ENCODE peak calls at places on chromosomes 3 and 15, in nine cellular contexts. One of them, this sample, is unnamed.

GRCh38 chr3:13325892-13326443 is 94.2 kb downstream of the NUP210 start:
- DNase-seq in WTC11: no peak
- DNase-seq in upper lobe of right lung: no peak
- DNase-seq in fibroblast of lung: no peak
- DNase-seq in astrocyte of the cerebellum: no peak
- DNase-seq in chondrocyte: no peak
- DNase-seq in sigmoid colon: no peak
- DNase-seq in CD4-positive, alpha-beta T cell: no peak
- DNase-seq in cardiac muscle cell: no peak
- DNase-seq in this sample: no peak

GRCh38 chr3:128383316-128384235 is 83.1 kb downstream of the DNAJB8 start:
- DNase-seq in WTC11: no peak
- DNase-seq in upper lobe of right lung: peak
- DNase-seq in fibroblast of lung: peak
- DNase-seq in astrocyte of the cerebellum: no peak
- DNase-seq in chondrocyte: no peak
- DNase-seq in sigmoid colon: peak
- DNase-seq in CD4-positive, alpha-beta T cell: peak
- DNase-seq in cardiac muscle cell: peak
- DNase-seq in this sample: peak

GRCh38 chr3:150613709-150614480 is 10.8 kb downstream of the SELENOT start:
- DNase-seq in WTC11: no peak
- DNase-seq in upper lobe of right lung: no peak
- DNase-seq in fibroblast of lung: no peak
- DNase-seq in astrocyte of the cerebellum: no peak
- DNase-seq in chondrocyte: no peak
- DNase-seq in sigmoid colon: no peak
- DNase-seq in CD4-positive, alpha-beta T cell: no peak
- DNase-seq in cardiac muscle cell: no peak
- DNase-seq in this sample: no peak

GRCh38 chr3:35665390-35666055 is 26.2 kb downstream of the ARPP21 start:
- DNase-seq in WTC11: no peak
- DNase-seq in upper lobe of right lung: no peak
- DNase-seq in fibroblast of lung: no peak
- DNase-seq in astrocyte of the cerebellum: no peak
- DNase-seq in chondrocyte: no peak
- DNase-seq in sigmoid colon: no peak
- DNase-seq in CD4-positive, alpha-beta T cell: no peak
- DNase-seq in cardiac muscle cell: no peak
- DNase-seq in this sample: peak

GRCh38 chr3:187062526-187063177 is 76.6 kb downstream of the RPL39L start:
- DNase-seq in WTC11: no peak
- DNase-seq in upper lobe of right lung: no peak
- DNase-seq in fibroblast of lung: peak
- DNase-seq in astrocyte of the cerebellum: peak
- DNase-seq in chondrocyte: no peak
- DNase-seq in sigmoid colon: no peak
- DNase-seq in CD4-positive, alpha-beta T cell: no peak
- DNase-seq in cardiac muscle cell: peak
- DNase-seq in this sample: peak

GRCh38 chr15:77002954-77003912 is 8.3 kb downstream of the PSTPIP1 start:
- DNase-seq in WTC11: no peak
- DNase-seq in upper lobe of right lung: peak
- DNase-seq in fibroblast of lung: no peak
- DNase-seq in astrocyte of the cerebellum: no peak
- DNase-seq in chondrocyte: peak
- DNase-seq in sigmoid colon: peak
- DNase-seq in CD4-positive, alpha-beta T cell: peak
- DNase-seq in cardiac muscle cell: no peak
- DNase-seq in this sample: no peak

GRCh38 chr15:69593981-69594966 is 141.7 kb downstream of the RPLP1 start:
- DNase-seq in WTC11: no peak
- DNase-seq in upper lobe of right lung: peak
- DNase-seq in fibroblast of lung: peak
- DNase-seq in astrocyte of the cerebellum: peak
- DNase-seq in chondrocyte: no peak
- DNase-seq in sigmoid colon: peak
- DNase-seq in CD4-positive, alpha-beta T cell: no peak
- DNase-seq in cardiac muscle cell: peak
- DNase-seq in this sample: peak

GRCh38 chr3:191136347-191136746 is 62.7 kb upstream of the OSTN start:
- DNase-seq in WTC11: no peak
- DNase-seq in upper lobe of right lung: no peak
- DNase-seq in fibroblast of lung: peak
- DNase-seq in astrocyte of the cerebellum: no peak
- DNase-seq in chondrocyte: no peak
- DNase-seq in sigmoid colon: no peak
- DNase-seq in CD4-positive, alpha-beta T cell: no peak
- DNase-seq in cardiac muscle cell: peak
- DNase-seq in this sample: peak

GRCh38 chr15:52257734-52258062 is 37.9 kb downstream of the MYO5C start:
- DNase-seq in WTC11: no peak
- DNase-seq in upper lobe of right lung: no peak
- DNase-seq in fibroblast of lung: no peak
- DNase-seq in astrocyte of the cerebellum: peak
- DNase-seq in chondrocyte: no peak
- DNase-seq in sigmoid colon: no peak
- DNase-seq in CD4-positive, alpha-beta T cell: no peak
- DNase-seq in cardiac muscle cell: peak
- DNase-seq in this sample: peak

GRCh38 chr15:43872416-43873020 is 45.7 kb downstream of the WDR76 start:
- DNase-seq in WTC11: peak
- DNase-seq in upper lobe of right lung: no peak
- DNase-seq in fibroblast of lung: peak
- DNase-seq in astrocyte of the cerebellum: peak
- DNase-seq in chondrocyte: no peak
- DNase-seq in sigmoid colon: no peak
- DNase-seq in CD4-positive, alpha-beta T cell: no peak
- DNase-seq in cardiac muscle cell: peak
- DNase-seq in this sample: peak

DNA sequence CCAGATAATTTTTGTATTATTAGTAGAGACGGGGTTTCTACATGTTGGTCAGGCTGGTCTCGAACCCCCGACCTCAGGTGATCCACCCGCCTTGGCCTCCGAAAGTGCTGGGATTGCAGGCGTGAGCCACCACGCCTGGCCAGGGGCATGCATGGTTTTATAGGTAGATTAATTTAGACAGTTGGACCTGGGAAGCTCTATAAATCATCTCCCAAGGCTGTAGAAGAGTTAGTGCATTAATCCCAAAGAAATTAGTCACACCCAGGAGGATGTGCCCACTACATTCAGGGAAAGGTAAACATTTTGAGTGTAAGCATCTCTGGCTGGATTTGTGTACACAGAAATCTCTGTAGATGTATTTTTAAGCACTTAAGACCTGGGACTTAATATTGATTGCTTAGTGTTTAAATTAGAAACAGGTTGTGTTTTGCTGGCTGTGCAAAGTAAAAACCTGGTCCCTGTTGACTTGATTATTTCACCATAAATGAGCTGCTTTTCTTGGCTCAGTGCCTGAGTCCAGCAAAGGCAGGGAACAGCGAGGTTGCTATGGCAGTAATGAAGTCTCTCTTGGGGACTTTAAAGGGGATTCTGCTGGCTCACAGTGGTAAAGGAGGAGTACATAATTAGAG is 19.2 kb downstream of the EXOSC7 start:
- DNase-seq in WTC11: no peak
- DNase-seq in upper lobe of right lung: no peak
- DNase-seq in fibroblast of lung: peak
- DNase-seq in astrocyte of the cerebellum: peak
- DNase-seq in chondrocyte: no peak
- DNase-seq in sigmoid colon: peak
- DNase-seq in CD4-positive, alpha-beta T cell: no peak
- DNase-seq in cardiac muscle cell: peak
- DNase-seq in this sample: peak
- TF ChIP-seq CTCF in WTC11: no peak
- TF ChIP-seq CTCF in upper lobe of right lung: no peak
- TF ChIP-seq CTCF in fibroblast of lung: no peak
- TF ChIP-seq CTCF in astrocyte of the cerebellum: no peak
- TF ChIP-seq CTCF in chondrocyte: no peak
- TF ChIP-seq CTCF in sigmoid colon: no peak
- TF ChIP-seq CTCF in CD4-positive, alpha-beta T cell: no peak
- TF ChIP-seq CTCF in cardiac muscle cell: no peak
- TF ChIP-seq CTCF in this sample: no peak

GRCh38 chr3:119497824-119498187 is 541 bp upstream of the TIMMDC1 start:
- DNase-seq in WTC11: no peak
- DNase-seq in upper lobe of right lung: no peak
- DNase-seq in fibroblast of lung: peak
- DNase-seq in astrocyte of the cerebellum: peak
- DNase-seq in chondrocyte: no peak
- DNase-seq in sigmoid colon: no peak
- DNase-seq in CD4-positive, alpha-beta T cell: no peak
- DNase-seq in cardiac muscle cell: peak
- DNase-seq in this sample: peak

GRCh38 chr3:119492810-119493209 is 5.5 kb upstream of the TIMMDC1 start:
- DNase-seq in WTC11: no peak
- DNase-seq in upper lobe of right lung: no peak
- DNase-seq in fibroblast of lung: no peak
- DNase-seq in astrocyte of the cerebellum: no peak
- DNase-seq in chondrocyte: no peak
- DNase-seq in sigmoid colon: no peak
- DNase-seq in CD4-positive, alpha-beta T cell: no peak
- DNase-seq in cardiac muscle cell: no peak
- DNase-seq in this sample: no peak

GRCh38 chr3:119498188-119498987 is at the start of gene TIMMDC1:
- DNase-seq in WTC11: peak
- DNase-seq in upper lobe of right lung: peak
- DNase-seq in fibroblast of lung: peak
- DNase-seq in astrocyte of the cerebellum: peak
- DNase-seq in chondrocyte: peak
- DNase-seq in sigmoid colon: peak
- DNase-seq in CD4-positive, alpha-beta T cell: peak
- DNase-seq in cardiac muscle cell: peak
- DNase-seq in this sample: peak

GRCh38 chr3:119492128-119492527 is 6.2 kb upstream of the TIMMDC1 start:
- DNase-seq in WTC11: no peak
- DNase-seq in upper lobe of right lung: no peak
- DNase-seq in fibroblast of lung: no peak
- DNase-seq in astrocyte of the cerebellum: no peak
- DNase-seq in chondrocyte: no peak
- DNase-seq in sigmoid colon: no peak
- DNase-seq in CD4-positive, alpha-beta T cell: no peak
- DNase-seq in cardiac muscle cell: no peak
- DNase-seq in this sample: peak

DNA sequence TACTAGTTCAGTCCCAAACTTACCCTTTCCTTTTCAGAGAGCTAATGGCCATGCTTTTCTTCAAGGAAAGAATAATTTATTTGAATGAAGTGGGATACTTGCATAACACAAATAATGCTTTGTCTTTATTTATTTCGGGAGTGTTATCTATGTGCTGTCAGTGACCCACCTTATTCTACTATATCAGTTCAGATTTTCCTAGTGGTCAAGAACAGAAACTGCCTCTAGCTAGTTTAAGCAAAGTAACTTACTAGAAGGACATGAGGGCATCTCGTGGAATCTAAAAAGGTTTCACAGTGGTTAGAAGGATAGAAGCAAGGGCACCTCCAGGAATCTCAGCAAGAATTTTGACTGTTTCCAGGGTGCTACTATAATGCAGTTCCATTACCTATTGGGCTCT is 3.8 kb upstream of the TIMMDC1 start:
- DNase-seq in WTC11: no peak
- DNase-seq in upper lobe of right lung: no peak
- DNase-seq in fibroblast of lung: no peak
- DNase-seq in astrocyte of the cerebellum: no peak
- DNase-seq in chondrocyte: no peak
- DNase-seq in sigmoid colon: no peak
- DNase-seq in CD4-positive, alpha-beta T cell: no peak
- DNase-seq in cardiac muscle cell: no peak
- DNase-seq in this sample: no peak
- TF ChIP-seq CTCF in WTC11: no peak
- TF ChIP-seq CTCF in upper lobe of right lung: no peak
- TF ChIP-seq CTCF in fibroblast of lung: no peak
- TF ChIP-seq CTCF in astrocyte of the cerebellum: peak
- TF ChIP-seq CTCF in chondrocyte: peak
- TF ChIP-seq CTCF in sigmoid colon: no peak
- TF ChIP-seq CTCF in CD4-positive, alpha-beta T cell: no peak
- TF ChIP-seq CTCF in cardiac muscle cell: peak
- TF ChIP-seq CTCF in this sample: peak

GRCh38 chr3:113495035-113495434 is 19.9 kb downstream of the SPICE1 start:
- DNase-seq in WTC11: no peak
- DNase-seq in upper lobe of right lung: no peak
- DNase-seq in fibroblast of lung: peak
- DNase-seq in astrocyte of the cerebellum: peak
- DNase-seq in chondrocyte: no peak
- DNase-seq in sigmoid colon: no peak
- DNase-seq in CD4-positive, alpha-beta T cell: no peak
- DNase-seq in cardiac muscle cell: peak
- DNase-seq in this sample: peak
- TF ChIP-seq CTCF in WTC11: peak
- TF ChIP-seq CTCF in upper lobe of right lung: peak
- TF ChIP-seq CTCF in fibroblast of lung: peak
- TF ChIP-seq CTCF in astrocyte of the cerebellum: peak
- TF ChIP-seq CTCF in chondrocyte: peak
- TF ChIP-seq CTCF in sigmoid colon: peak
- TF ChIP-seq CTCF in CD4-positive, alpha-beta T cell: peak
- TF ChIP-seq CTCF in cardiac muscle cell: peak
- TF ChIP-seq CTCF in this sample: peak

DNA sequence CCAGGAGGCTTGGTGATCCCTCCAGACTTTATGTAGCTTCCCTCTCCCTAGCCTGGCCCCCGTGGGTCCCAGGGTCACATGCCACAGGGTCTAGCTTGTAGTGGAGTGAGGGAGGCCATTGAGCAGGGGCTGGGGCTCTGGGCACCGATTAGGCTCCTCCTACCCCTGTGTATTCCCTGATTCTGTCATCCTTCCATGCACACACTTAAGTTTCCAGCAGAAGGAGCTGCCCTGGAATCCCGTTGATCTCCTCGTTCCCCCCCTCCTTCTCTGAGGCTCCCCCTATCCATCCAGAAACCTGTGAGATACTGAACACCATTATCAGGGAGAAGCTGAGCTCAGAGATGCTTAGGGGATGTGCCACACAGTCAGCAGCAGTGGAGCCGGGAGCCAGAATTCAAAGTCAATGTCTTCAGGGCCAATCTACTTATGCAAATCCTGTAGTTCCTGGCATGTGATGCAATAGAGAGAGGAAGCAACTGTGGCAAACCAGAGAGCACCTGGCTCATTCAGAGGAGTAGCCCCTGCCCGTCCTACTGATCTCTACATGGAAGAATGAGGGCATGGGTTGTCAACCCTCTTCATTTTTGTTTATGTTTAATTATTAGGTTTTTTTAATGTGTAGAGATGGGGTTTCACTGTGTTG is 17.3 kb downstream of the CCDC33 start:
- DNase-seq in WTC11: no peak
- DNase-seq in upper lobe of right lung: no peak
- DNase-seq in fibroblast of lung: no peak
- DNase-seq in astrocyte of the cerebellum: no peak
- DNase-seq in chondrocyte: no peak
- DNase-seq in sigmoid colon: no peak
- DNase-seq in CD4-positive, alpha-beta T cell: no peak
- DNase-seq in cardiac muscle cell: no peak
- DNase-seq in this sample: no peak
- TF ChIP-seq CTCF in WTC11: no peak
- TF ChIP-seq CTCF in upper lobe of right lung: no peak
- TF ChIP-seq CTCF in fibroblast of lung: no peak
- TF ChIP-seq CTCF in astrocyte of the cerebellum: no peak
- TF ChIP-seq CTCF in chondrocyte: no peak
- TF ChIP-seq CTCF in sigmoid colon: no peak
- TF ChIP-seq CTCF in CD4-positive, alpha-beta T cell: no peak
- TF ChIP-seq CTCF in cardiac muscle cell: no peak
- TF ChIP-seq CTCF in this sample: no peak

GRCh38 chr3:103295974-103296570 is 861.3 kb downstream of the ZPLD1 start:
- DNase-seq in WTC11: no peak
- DNase-seq in upper lobe of right lung: no peak
- DNase-seq in fibroblast of lung: peak
- DNase-seq in astrocyte of the cerebellum: peak
- DNase-seq in chondrocyte: no peak
- DNase-seq in sigmoid colon: no peak
- DNase-seq in CD4-positive, alpha-beta T cell: no peak
- DNase-seq in cardiac muscle cell: peak
- DNase-seq in this sample: peak
- TF ChIP-seq CTCF in WTC11: peak
- TF ChIP-seq CTCF in upper lobe of right lung: no peak
- TF ChIP-seq CTCF in fibroblast of lung: no peak
- TF ChIP-seq CTCF in astrocyte of the cerebellum: peak
- TF ChIP-seq CTCF in chondrocyte: peak
- TF ChIP-seq CTCF in sigmoid colon: no peak
- TF ChIP-seq CTCF in CD4-positive, alpha-beta T cell: no peak
- TF ChIP-seq CTCF in cardiac muscle cell: no peak
- TF ChIP-seq CTCF in this sample: peak

This sample was measured in fibroblast of pulmonary artery.